ENCODE peak calls at places on chromosomes 7 and 10, in four cellular contexts. T, R, C and L are unnamed samples.

GRCh38 chr7:73850781-73851207 is 8.5 kb upstream of the METTL27 start:
- DNase-seq in R (peak), C (no peak), T (no peak), L (no peak)

GRCh38 chr10:43264987-43265798 is 1.7 kb downstream of the RASGEF1A start:
- DNase-seq in C (no peak), R (no peak), T (no peak), L (no peak)

GRCh38 chr7:22718200-22718711 is 8.7 kb upstream of the IL6 start:
- DNase-seq in C (no peak), T (no peak), R (no peak), L (no peak)

GRCh38 chr10:42975005-42975493 is 101.8 kb upstream of the RET start:
- DNase-seq in C (peak), T (no peak), R (no peak), L (no peak)

GRCh38 chr7:102063736-102064135 is 222.9 kb upstream of the SH2B2 start:
- DNase-seq in R (peak), C (peak), T (no peak), L (no peak)

GRCh38 chr7:5630670-5631069 is 150.8 kb downstream of the RNF216 start:
- DNase-seq in R (no peak), T (no peak), C (no peak), L (no peak)

GRCh38 chr10:52217531-52217930 is 96.5 kb upstream of the DKK1 start:
- DNase-seq in T (no peak), R (no peak), C (no peak), L (no peak)

GRCh38 chr7:103983201-103983977 is 6.1 kb downstream of the RELN start:
- DNase-seq in T (no peak), R (no peak), C (no peak), L (no peak)

GRCh38 chr7:91249506-91250233 is 14.6 kb upstream of the FZD1 start:
- DNase-seq in R (no peak), T (no peak), C (no peak), L (no peak)

GRCh38 chr10:84715911-84716310 is 387.5 kb downstream of the CCSER2 start:
- DNase-seq in C (peak), R (peak), T (no peak), L (peak)

DNA sequence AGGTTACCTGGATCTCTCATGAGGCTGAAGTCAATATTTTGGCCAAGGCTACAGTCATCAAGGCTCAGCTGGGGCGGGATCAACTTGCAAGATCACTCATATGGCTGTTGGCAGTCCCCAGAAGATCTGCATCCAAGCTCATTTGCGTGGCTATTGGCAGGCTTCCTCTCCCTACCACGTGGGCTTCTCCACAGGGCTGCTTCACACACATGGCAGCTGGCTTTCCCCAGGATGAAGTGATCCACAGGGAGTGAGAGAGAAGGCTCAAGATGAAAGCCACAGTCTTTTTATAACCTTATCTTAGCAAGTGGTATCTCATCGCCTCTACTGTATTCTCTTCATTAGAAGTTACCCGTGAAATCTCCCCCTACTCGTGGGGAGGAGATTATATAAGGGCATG is 167.4 kb downstream of the TMEM26 start:
- DNase-seq in T (no peak), C (no peak), R (no peak), L (no peak)
- TF ChIP-seq CREM in T (no peak), C (no peak), R (no peak), L (no peak)

GRCh38 chr7:17026269-17026668 is 144.5 kb upstream of the AGR3 start:
- DNase-seq in R (no peak), T (no peak), C (no peak), L (no peak)
- TF ChIP-seq CREB1 in R (no peak), T (no peak), C (no peak), L (no peak)

DNA sequence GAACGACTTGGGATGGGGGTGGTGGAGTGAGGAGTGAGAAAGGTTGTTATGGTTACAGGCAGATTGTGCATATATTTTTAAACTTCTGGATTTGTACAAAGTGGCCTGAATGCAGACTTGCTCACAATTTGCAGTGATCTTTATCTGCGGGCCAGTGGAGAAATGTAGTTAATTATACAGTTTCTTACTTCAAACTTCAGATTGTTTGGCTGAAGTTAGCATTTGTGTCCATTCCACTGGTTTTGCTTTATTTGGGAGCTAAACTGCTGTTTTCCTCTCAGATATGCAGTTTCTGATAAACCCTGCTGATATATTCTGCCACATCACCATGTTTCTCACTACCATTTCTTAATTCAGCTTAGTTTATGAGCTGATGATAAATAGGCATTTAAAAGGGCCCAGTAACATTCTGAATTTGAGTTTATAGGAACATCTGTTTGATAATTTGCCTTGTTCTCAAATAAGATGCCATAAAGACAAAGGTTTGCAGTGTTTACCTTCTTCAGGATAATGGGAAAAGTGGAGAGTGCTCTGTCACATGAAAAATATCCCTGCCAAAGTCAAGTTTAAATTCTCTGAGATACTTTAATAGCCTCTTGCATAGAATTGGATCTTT is 170.1 kb downstream of the ST7 start:
- DNase-seq in T (no peak), C (no peak), R (no peak), L (no peak)
- TF ChIP-seq CREM in T (no peak), C (no peak), R (no peak), L (no peak)

GRCh38 chr10:53387546-53387945 is 615.0 kb upstream of the MBL2 start:
- DNase-seq in R (no peak), T (no peak), C (no peak), L (no peak)
- TF ChIP-seq CREB1 in R (no peak), T (no peak), C (no peak), L (no peak)

GRCh38 chr10:93357680-93358079 is 124.5 kb downstream of the MYOF start:
- DNase-seq in T (no peak), C (peak), R (peak), L (peak)
- TF ChIP-seq CREM in T (no peak), C (no peak), R (no peak), L (no peak)

GRCh38 chr10:69640196-69640980 is 10.3 kb downstream of the FAM241B start:
- DNase-seq in C (no peak), T (no peak), R (no peak), L (no peak)

GRCh38 chr10:69641261-69641980 is 11.4 kb downstream of the FAM241B start:
- DNase-seq in C (no peak), R (no peak), T (no peak), L (no peak)

GRCh38 chr10:69643779-69644657 is 14.0 kb downstream of the FAM241B start:
- DNase-seq in R (no peak), T (no peak), C (no peak), L (no peak)

GRCh38 chr10:69644658-69645295 is 14.7 kb downstream of the FAM241B start:
- DNase-seq in R (peak), C (peak), T (no peak), L (peak)

GRCh38 chr10:69642747-69643146 is 12.7 kb downstream of the FAM241B start:
- DNase-seq in C (no peak), R (no peak), T (no peak), L (no peak)
- TF ChIP-seq CREB1 in C (no peak), R (no peak), T (no peak), L (no peak)

GRCh38 chr7:67021260-67021659 is 24.6 kb downstream of the TYW1 start:
- DNase-seq in R (no peak), C (no peak), T (no peak), L (no peak)
- TF ChIP-seq CREM in R (no peak), C (no peak), T (no peak), L (no peak)

DNA sequence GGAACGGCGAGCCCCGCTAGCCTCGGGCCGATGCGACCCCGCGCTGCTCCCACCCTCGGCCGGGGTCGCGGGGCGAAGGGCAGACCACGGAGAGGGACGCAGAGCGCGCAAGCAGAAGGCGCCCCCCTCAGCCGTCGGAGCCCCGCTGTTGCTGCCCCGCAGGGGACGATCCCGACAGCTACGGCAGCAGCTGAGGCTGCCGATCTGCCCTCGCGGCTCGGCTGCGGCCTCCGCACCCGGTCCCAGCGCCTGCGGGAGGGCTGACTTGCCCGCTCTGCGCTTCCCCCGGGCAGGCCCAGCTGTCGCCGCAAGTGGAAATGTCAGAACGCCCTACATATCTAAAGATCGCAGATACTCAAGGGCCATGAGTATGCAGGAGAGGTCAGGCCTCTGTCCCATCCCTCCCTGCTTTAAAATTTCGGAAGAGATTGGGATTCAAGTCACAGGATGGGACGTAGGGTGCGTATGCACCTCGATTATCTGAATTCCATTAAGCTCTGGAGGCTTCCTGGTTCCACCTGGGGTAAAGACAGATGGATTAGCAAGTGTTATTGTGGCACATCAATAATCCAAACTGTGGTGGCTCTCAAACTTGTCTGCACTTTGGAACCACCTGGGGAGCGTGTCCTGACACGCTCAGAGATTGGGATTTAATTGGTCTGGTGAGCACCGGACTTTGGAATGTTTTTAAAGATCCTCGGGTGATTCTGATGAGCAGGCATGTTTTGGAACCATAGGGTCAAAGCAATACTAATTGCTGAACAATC is at the start of gene CRPPA:
- DNase-seq in T (no peak), C (peak), R (peak), L (peak)
- TF ChIP-seq CREB1 in T (no peak), C (no peak), R (no peak), L (peak)

GRCh38 chr7:150754950-150755349 is 17.7 kb downstream of the GIMAP5 start:
- DNase-seq in C (no peak), R (peak), T (no peak), L (no peak)

GRCh38 chr7:150753826-150754603 is 16.8 kb downstream of the GIMAP5 start:
- DNase-seq in C (no peak), R (peak), T (no peak), L (peak)

GRCh38 chr7:150755473-150756099 is 18.4 kb downstream of the GIMAP5 start:
- DNase-seq in T (peak), R (peak), C (no peak), L (no peak)

GRCh38 chr7:150759479-150759878 is 22.3 kb downstream of the GIMAP5 start:
- DNase-seq in R (no peak), C (no peak), T (no peak), L (no peak)

DNA sequence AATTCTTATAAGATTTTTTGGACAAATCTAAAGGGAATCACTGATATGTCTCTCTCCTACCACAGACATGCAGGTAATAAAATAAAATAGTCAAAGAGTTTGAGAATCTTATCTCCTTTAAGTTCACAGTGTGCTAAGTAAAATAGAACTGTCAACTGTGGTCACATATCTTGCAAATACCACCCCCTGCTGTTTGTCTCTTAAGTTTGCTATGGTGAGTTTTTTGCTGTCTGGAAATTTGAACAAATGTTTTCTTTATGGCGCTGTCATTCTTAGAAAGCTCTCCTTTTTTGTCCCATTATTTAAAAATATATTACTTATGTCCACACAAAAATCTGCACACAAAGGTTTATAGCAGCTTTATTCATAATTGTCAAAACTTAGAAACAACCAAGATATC is 19.6 kb downstream of the GIMAP5 start:
- DNase-seq in T (no peak), R (peak), C (no peak), L (no peak)
- TF ChIP-seq CREM in T (no peak), R (no peak), C (no peak), L (no peak)

GRCh38 chr7:108004220-108005142 is 1.5 kb upstream of the LAMB1 start:
- DNase-seq in T (no peak), R (no peak), C (peak), L (peak)
- TF ChIP-seq CREB1 in T (no peak), R (no peak), C (no peak), L (no peak)